ENCODE peak calls at places on chromosomes 13 and 19, in four cellular contexts. X is CD14-positive monocyte, Z is gastrocnemius medialis, I is tibial nerve. P is an unnamed sample.

GRCh38 chr19:57829316-57829715 is 783 bp upstream of the ZNF587B start:
- DNase-seq in X (no peak), Z (no peak), I (no peak), P (no peak)

GRCh38 chr13:51125495-51126226 is 14.6 kb upstream of the C13orf42 start:
- DNase-seq in X (peak; percentile 62), Z (no peak), I (peak; percentile 17), P (peak; percentile 29)

GRCh38 chr19:11554160-11554559 is 4.9 kb downstream of the ELOF1 start:
- DNase-seq in X (no peak), Z (no peak), I (no peak), P (no peak)

GRCh38 chr13:89968468-89968867 is 1379.0 kb upstream of the MIR17HG start:
- DNase-seq in X (no peak), Z (no peak), I (no peak), P (no peak)

GRCh38 chr13:48707405-48707804 is 53.7 kb downstream of the CYSLTR2 start:
- DNase-seq in X (no peak), Z (no peak), I (no peak), P (no peak)

GRCh38 chr19:51599084-51599483 is 28.0 kb downstream of the ZNF175 start:
- DNase-seq in X (no peak), Z (no peak), I (no peak), P (no peak)

GRCh38 chr13:60175571-60175970 is 11.8 kb upstream of the DIAPH3 start:
- DNase-seq in X (no peak), Z (no peak), I (no peak), P (no peak)

GRCh38 chr19:49125025-49125731 is 5.8 kb downstream of the PPFIA3 start:
- DNase-seq in X (no peak), Z (no peak), I (no peak), P (no peak)

GRCh38 chr13:21837288-21837687 is 166.4 kb downstream of the FGF9 start:
- DNase-seq in X (no peak), Z (no peak), I (no peak), P (no peak)

GRCh38 chr13:40217675-40218074 is 448.8 kb downstream of the FOXO1 start:
- DNase-seq in X (no peak), Z (no peak), I (no peak), P (no peak)

GRCh38 chr19:4730740-4731171 is 7.1 kb upstream of the DPP9 start:
- DNase-seq in X (no peak), Z (no peak), I (no peak), P (no peak)

GRCh38 chr19:39171479-39172465 is 25.0 kb upstream of the NCCRP1 start:
- DNase-seq in X (no peak), Z (no peak), I (no peak), P (no peak)

GRCh38 chr19:1057185-1057857 is 9.6 kb upstream of the ARHGAP45 start:
- DNase-seq in X (no peak), Z (no peak), I (no peak), P (no peak)

GRCh38 chr13:26991508-26992181 is 180.0 kb downstream of the USP12 start:
- DNase-seq in X (no peak), Z (no peak), I (no peak), P (no peak)

GRCh38 chr13:65472336-65472735 is 1757.8 kb downstream of the PCDH9 start:
- DNase-seq in X (no peak), Z (no peak), I (no peak), P (no peak)

GRCh38 chr19:33310606-33311325 is 8.4 kb upstream of the CEBPA start:
- DNase-seq in X (no peak), Z (peak; percentile 76), I (no peak), P (peak; percentile 62)

GRCh38 chr13:46622918-46623256 is 69.9 kb downstream of the LRCH1 start:
- DNase-seq in X (no peak), Z (no peak), I (peak; percentile 63), P (no peak)

GRCh38 chr13:40103864-40104263 is 448.4 kb downstream of the COG6 start:
- DNase-seq in X (no peak), Z (no peak), I (no peak), P (no peak)

GRCh38 chr13:71875823-71876222 is 8.8 kb upstream of the DACH1 start:
- DNase-seq in X (no peak), Z (no peak), I (no peak), P (no peak)

GRCh38 chr19:11418518-11419506 is at the start of gene RGL3:
- DNase-seq in X (no peak), Z (no peak), I (no peak), P (peak; percentile 69)

GRCh38 chr19:13428352-13428751 is 77.9 kb downstream of the CACNA1A start:
- DNase-seq in X (no peak), Z (no peak), I (peak; percentile 4), P (no peak)

GRCh38 chr19:39082745-39083598 is 1.2 kb upstream of the ACP7 start:
- DNase-seq in X (no peak), Z (no peak), I (no peak), P (no peak)

GRCh38 chr13:85995788-85996418 is 196.7 kb upstream of the SLITRK6 start:
- DNase-seq in X (no peak), Z (no peak), I (no peak), P (no peak)

GRCh38 chr19:51143486-51143885 is 1.4 kb downstream of the SIGLEC7 start:
- DNase-seq in X (no peak), Z (no peak), I (no peak), P (no peak)

GRCh38 chr19:17419491-17420266 is at the start of gene MVB12A:
- DNase-seq in X (peak; percentile 96), Z (peak; percentile 97), I (peak; percentile 92), P (peak; percentile 99)

GRCh38 chr19:17418710-17419109 is 1.1 kb upstream of the MVB12A start:
- DNase-seq in X (no peak), Z (no peak), I (no peak), P (no peak)

GRCh38 chr19:17419154-17419490 is 725 bp upstream of the MVB12A start:
- DNase-seq in X (no peak), Z (no peak), I (no peak), P (no peak)

GRCh38 chr19:17421942-17422341 is 2.1 kb downstream of the MVB12A start:
- DNase-seq in X (no peak), Z (no peak), I (no peak), P (no peak)

DNA sequence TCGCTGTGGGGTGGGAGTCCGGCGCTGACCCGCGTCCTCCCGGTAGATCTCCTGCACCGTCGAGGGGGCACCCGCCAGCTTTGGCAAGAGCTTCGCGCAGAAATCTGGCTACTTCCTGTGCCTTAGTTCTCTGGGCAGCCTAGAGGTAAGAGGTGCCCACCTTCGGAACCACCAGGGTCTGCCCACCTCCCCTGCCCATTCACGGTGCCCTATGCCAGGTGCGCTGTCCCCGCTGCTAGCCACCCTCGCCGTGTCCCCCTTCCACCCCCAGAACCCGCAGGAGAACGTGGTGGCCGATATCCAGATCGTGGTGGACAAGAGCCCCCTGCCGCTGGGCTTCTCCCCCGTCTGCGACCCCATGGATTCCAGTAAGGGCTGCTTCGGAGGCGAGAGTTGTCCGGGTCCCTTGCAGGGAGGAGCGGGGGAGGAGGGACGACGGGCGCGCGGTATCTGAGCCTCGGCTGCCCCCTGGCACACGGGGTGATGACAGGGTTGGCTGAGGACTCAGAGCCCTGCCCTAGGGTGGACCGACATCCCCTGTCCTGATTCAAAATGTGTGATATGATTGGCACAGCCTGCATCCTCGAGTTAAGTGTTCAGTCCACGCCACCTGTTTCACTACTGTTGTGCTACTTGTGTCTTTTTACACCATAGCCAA is 549 bp downstream of the MVB12A start:
- DNase-seq in X (no peak), Z (peak; percentile 34), I (peak; percentile 12), P (peak; percentile 42)
- TF ChIP-seq CTCF in X (peak; percentile 12), Z (no peak), I (no peak), P (no peak)

DNA sequence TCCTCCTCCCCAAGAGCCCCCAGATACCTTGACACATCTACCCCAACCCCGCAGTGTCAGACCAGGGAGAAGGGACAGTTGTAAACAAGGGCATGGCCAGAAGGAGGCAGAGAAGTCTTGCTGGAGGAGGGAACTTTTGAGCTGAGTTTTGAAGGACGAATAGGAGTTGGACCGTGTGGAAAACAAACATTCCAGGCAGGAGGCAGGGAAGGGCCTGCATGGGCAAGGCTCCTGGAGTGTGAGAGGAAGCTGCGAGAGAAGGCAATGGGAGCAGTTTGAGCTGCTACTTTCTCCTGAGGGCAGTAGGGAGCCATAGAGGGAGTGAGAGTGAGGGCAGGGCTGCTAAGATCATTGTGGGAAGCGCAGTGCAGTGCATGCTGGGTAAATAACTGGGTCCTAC is 23.3 kb downstream of the IL12RB1 start:
- DNase-seq in X (no peak), Z (no peak), I (no peak), P (no peak)
- TF ChIP-seq CTCF in X (peak; percentile 55), Z (no peak), I (no peak), P (no peak)

GRCh38 chr19:42254083-42254849 is 662 bp downstream of the ERF start:
- DNase-seq in X (no peak), Z (peak; percentile 52), I (peak; percentile 79), P (peak; percentile 80)
- TF ChIP-seq CTCF in X (no peak), Z (no peak), I (no peak), P (no peak)

GRCh38 chr19:29290853-29291252 is 77.9 kb upstream of the UQCRFS1 start:
- DNase-seq in X (no peak), Z (no peak), I (no peak), P (no peak)
- TF ChIP-seq CTCF in X (no peak), Z (no peak), I (no peak), P (no peak)

DNA sequence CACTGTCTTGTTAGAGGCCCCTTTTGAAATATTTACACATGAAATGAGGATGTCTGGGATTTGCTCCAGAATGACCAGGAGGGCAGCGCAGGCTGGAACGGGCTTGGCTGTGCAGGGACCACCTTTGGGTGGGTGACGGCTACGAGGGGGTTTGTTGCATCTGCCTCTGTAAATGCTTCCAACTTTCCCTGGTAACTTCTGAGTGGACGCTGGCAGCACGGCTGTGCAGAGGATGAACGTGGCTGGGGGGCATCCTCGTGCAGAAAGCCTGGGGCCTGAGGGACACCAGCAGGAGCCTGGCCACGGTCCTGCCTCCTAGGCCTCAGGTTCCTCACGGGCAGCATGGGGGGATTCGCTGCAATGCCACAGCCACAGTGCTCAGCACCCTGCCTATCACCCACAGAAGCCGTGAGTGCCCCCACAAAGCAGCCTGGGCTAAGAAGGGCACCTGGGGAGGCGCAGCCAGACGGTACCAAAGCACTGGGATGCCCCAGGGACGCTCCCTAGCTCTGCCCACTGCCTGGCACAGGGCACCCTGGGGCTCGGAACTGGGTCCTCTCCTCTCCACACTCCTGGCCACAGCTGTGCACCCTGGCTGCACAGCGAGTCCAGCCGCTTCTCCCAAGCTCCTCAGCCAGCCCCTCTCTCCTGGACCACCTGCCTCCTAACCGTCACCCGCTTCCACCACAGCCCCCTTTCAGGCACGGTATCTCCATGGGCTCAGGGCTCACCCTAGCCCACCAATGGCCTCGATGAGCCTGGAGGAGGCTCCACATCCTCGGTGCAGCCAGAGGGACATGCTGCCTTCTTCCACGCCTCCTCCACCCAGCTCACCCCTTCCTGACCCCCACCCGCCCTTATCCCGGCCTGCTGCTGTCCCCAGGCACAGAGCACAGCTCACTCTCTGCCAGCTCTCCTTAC is 44.5 kb downstream of the MLLT1 start:
- DNase-seq in X (peak; percentile 43), Z (no peak), I (no peak), P (no peak)
- TF ChIP-seq CTCF in X (no peak), Z (no peak), I (no peak), P (no peak)